ENCODE peak calls at places on chromosome 17, in six cellular contexts. J, U, R, P, H and Z are unnamed samples.

GRCh38 chr17:10063730-10064221 is 134.6 kb downstream of the GAS7 start:
- DNase-seq in J (no peak), U (no peak), R (no peak), H (no peak), P (no peak), Z (no peak)

GRCh38 chr17:58156839-58157803 is 8.9 kb downstream of the OR4D1 start:
- DNase-seq in H (peak; percentile 28), R (no peak), J (peak; percentile 8), U (no peak), P (no peak), Z (no peak)

GRCh38 chr17:61536417-61536955 is 54.5 kb downstream of the NACA2 start:
- DNase-seq in H (no peak), J (no peak), U (no peak), R (no peak), P (no peak), Z (no peak)

GRCh38 chr17:20920813-20921199 is 122.0 kb downstream of the USP22 start:
- DNase-seq in P (no peak), U (no peak), R (no peak), H (no peak), J (no peak), Z (no peak)

GRCh38 chr17:27319536-27320221 is 25.8 kb downstream of the WSB1 start:
- DNase-seq in U (peak; percentile 9), H (peak; percentile 86), J (no peak), P (peak; percentile 72), R (no peak), Z (no peak)

GRCh38 chr17:68534714-68535113 is 22.5 kb downstream of the PRKAR1A start:
- DNase-seq in R (no peak), P (no peak), U (no peak), J (no peak), H (no peak), Z (no peak)

GRCh38 chr17:3913531-3914318 is 2.5 kb downstream of the P2RX1 start:
- DNase-seq in H (peak; percentile 85), R (peak; percentile 82), J (peak; percentile 35), U (peak; percentile 72), P (peak; percentile 83), Z (peak; percentile 75)

GRCh38 chr17:14060706-14061105 is 8.6 kb upstream of the COX10 start:
- DNase-seq in R (no peak), H (no peak), P (no peak), U (no peak), J (no peak), Z (no peak)

GRCh38 chr17:48997103-48997826 is at the start of gene IGF2BP1:
- DNase-seq in H (no peak), J (no peak), P (peak; percentile 32), U (peak; percentile 38), R (no peak), Z (no peak)

GRCh38 chr17:6498798-6499540 is 54.7 kb downstream of the PIMREG start:
- DNase-seq in J (no peak), R (no peak), H (no peak), U (no peak), P (no peak), Z (no peak)

GRCh38 chr17:43690624-43691316 is 29.0 kb upstream of the MEOX1 start:
- DNase-seq in P (no peak), J (no peak), R (no peak), U (no peak), H (no peak), Z (no peak)

GRCh38 chr17:41003926-41004325 is 4.2 kb upstream of the KRTAP3-2 start:
- DNase-seq in H (no peak), J (no peak), P (no peak), R (no peak), U (no peak), Z (no peak)

GRCh38 chr17:75135452-75135851 is 3.9 kb upstream of the NT5C start:
- DNase-seq in P (no peak), U (no peak), H (no peak), J (no peak), R (no peak), Z (no peak)

GRCh38 chr17:50365165-50365564 is 7.8 kb downstream of the MRPL27 start:
- DNase-seq in H (no peak), P (no peak), R (no peak), J (no peak), U (no peak), Z (no peak)

GRCh38 chr17:45123930-45124796 is 8.2 kb downstream of the PLCD3 start:
- DNase-seq in J (peak; percentile 79), H (no peak), R (no peak), U (peak; percentile 81), P (peak; percentile 83), Z (no peak)

GRCh38 chr17:9271989-9272388 is 250.7 kb downstream of the NTN1 start:
- DNase-seq in P (no peak), U (no peak), J (no peak), H (no peak), R (no peak), Z (no peak)

GRCh38 chr17:71942626-71943025 is 178.2 kb upstream of the SOX9 start:
- DNase-seq in U (no peak), R (no peak), P (no peak), H (no peak), J (no peak), Z (no peak)

GRCh38 chr17:50168319-50168718 is 2.5 kb downstream of the SGCA start:
- DNase-seq in U (no peak), P (no peak), J (no peak), R (no peak), H (no peak), Z (no peak)

GRCh38 chr17:66843606-66844005 is 8.7 kb downstream of the CACNG5 start:
- DNase-seq in H (no peak), J (no peak), U (no peak), P (no peak), R (no peak), Z (no peak)

GRCh38 chr17:50129303-50129945 is 536 bp downstream of the SAMD14 start:
- DNase-seq in R (peak; percentile 77), H (no peak), P (no peak), U (peak; percentile 50), J (no peak), Z (no peak)

GRCh38 chr17:32609085-32609484 is 122.3 kb downstream of the CDK5R1 start:
- DNase-seq in P (peak; percentile 65), R (no peak), J (peak; percentile 69), H (peak; percentile 68), U (peak; percentile 4), Z (peak; percentile 57)

GRCh38 chr17:77212081-77212832 is 71.5 kb downstream of the SEC14L1 start:
- DNase-seq in P (no peak), J (no peak), R (no peak), U (no peak), H (no peak), Z (peak; percentile 84)

GRCh38 chr17:26962255-26963162 is 331.4 kb upstream of the WSB1 start:
- DNase-seq in H (no peak), U (no peak), P (peak; percentile 44), R (no peak), J (no peak), Z (no peak)

GRCh38 chr17:2435852-2436251 is 35.0 kb upstream of the MNT start:
- DNase-seq in U (no peak), P (no peak), R (no peak), H (peak; percentile 84), J (no peak), Z (no peak)

GRCh38 chr17:3845361-3845753 is 689 bp downstream of the NCBP3 start:
- DNase-seq in R (no peak), H (peak; percentile 26), J (peak; percentile 52), P (no peak), U (peak; percentile 13), Z (no peak)

GRCh38 chr17:40857535-40857934 is 9.5 kb downstream of the KRT12 start:
- DNase-seq in P (no peak), J (no peak), H (no peak), U (peak; percentile 22), R (no peak), Z (no peak)

GRCh38 chr17:17729620-17730249 is 48.5 kb downstream of the RAI1 start:
- DNase-seq in R (peak; percentile 68), H (peak; percentile 66), U (no peak), P (no peak), J (no peak), Z (peak; percentile 73)